ENCODE peak calls at places on chromosomes 5 and 9, in six cellular contexts. C is pons; A is stimulated activated CD4-positive, alpha-beta T cell treated with anti-CD3 and anti-CD28 coated beads, Interleukin-15, amount 100 ng/mL, for 1 hour; Q is stimulated activated CD8-positive, alpha-beta memory T cell treated with anti-CD3 and anti-CD28 coated beads, Interleukin-2, amount 100 ng/mL, for 1 hour; R is NCI-H1694 treated with DMSO at 0.1 percent for 48 hours; J is stimulated activated naive CD4-positive, alpha-beta T cell. H is an unnamed sample.

GRCh38 chr5:55667938-55668337 is 44.2 kb downstream of the SLC38A9 start:
- DNase-seq in C (no peak), A (no peak), Q (no peak), R (no peak), J (no peak), H (no peak)

GRCh38 chr9:128916745-128917144 is 4.0 kb upstream of the PHYHD1 start:
- DNase-seq in C (no peak), A (no peak), Q (no peak), R (no peak), J (no peak), H (no peak)

GRCh38 chr5:156329197-156329611 is 2.2 kb downstream of the SGCD start:
- DNase-seq in C (no peak), A (no peak), Q (no peak), R (no peak), J (no peak), H (no peak)

GRCh38 chr9:89969156-89969566 is 364.3 kb downstream of the GADD45G start:
- DNase-seq in C (no peak), A (no peak), Q (no peak), R (no peak), J (no peak), H (no peak)

GRCh38 chr9:20319641-20320337 is 302.5 kb downstream of the MLLT3 start:
- DNase-seq in C (no peak), A (no peak), Q (no peak), R (no peak), J (no peak), H (no peak)

GRCh38 chr5:6592611-6593010 is 40.2 kb downstream of the NSUN2 start:
- DNase-seq in C (no peak), A (no peak), Q (no peak), R (no peak), J (no peak), H (no peak)

GRCh38 chr5:63261695-63262094 is 683.1 kb downstream of the LRRC70 start:
- DNase-seq in C (no peak), A (no peak), Q (no peak), R (no peak), J (no peak), H (no peak)

GRCh38 chr5:149035282-149035882 is 27.5 kb downstream of the SH3TC2 start:
- DNase-seq in C (peak; percentile 84), A (peak; percentile 30), Q (peak; percentile 47), R (peak; percentile 23), J (peak; percentile 49), H (peak; percentile 23)

GRCh38 chr5:132065351-132065937 is 5.0 kb downstream of the IL3 start:
- DNase-seq in C (no peak), A (no peak), Q (peak; percentile 11), R (peak; percentile 83), J (peak; percentile 28), H (peak; percentile 36)

GRCh38 chr5:132003170-132003744 is 8.2 kb downstream of the ACSL6 start:
- DNase-seq in C (peak; percentile 97), A (no peak), Q (no peak), R (no peak), J (no peak), H (peak; percentile 4)

GRCh38 chr5:10157085-10157669 is 92.5 kb downstream of the ATPSCKMT start:
- DNase-seq in C (no peak), A (no peak), Q (no peak), R (no peak), J (no peak), H (no peak)

GRCh38 chr9:111940697-111941096 is 44.1 kb downstream of the UGCG start:
- DNase-seq in C (no peak), A (no peak), Q (no peak), R (no peak), J (no peak), H (no peak)

GRCh38 chr9:22415941-22416691 is 30.5 kb upstream of the DMRTA1 start:
- DNase-seq in C (no peak), A (no peak), Q (no peak), R (no peak), J (no peak), H (no peak)

GRCh38 chr5:32232441-32233219 is 58.5 kb upstream of the GOLPH3 start:
- DNase-seq in C (peak; percentile 88), A (peak; percentile 48), Q (peak; percentile 55), R (peak; percentile 93), J (peak; percentile 58), H (peak; percentile 32)

H was measured in COLO829.